ENCODE peak calls at places on chromosomes 11 and 22, in nine cellular contexts. C, M, Y, E, I, S, X, P and G are unnamed samples.

GRCh38 chr22:31087744-31088215 is 6.7 kb downstream of the SMTN start:
- DNase-seq in C (no peak), M (no peak), Y (no peak), E (no peak), I (no peak), S (no peak), X (no peak), P (no peak), G (no peak)

GRCh38 chr11:124233376-124233775 is 7.5 kb upstream of the OR8G1 start:
- DNase-seq in C (no peak), M (no peak), Y (no peak), E (no peak), I (no peak), S (no peak), X (no peak), P (no peak), G (no peak)

GRCh38 chr11:103709366-103709765 is 327.1 kb upstream of the DDI1 start:
- DNase-seq in C (no peak), M (no peak), Y (no peak), E (no peak), I (no peak), S (no peak), X (no peak), P (no peak), G (no peak)

GRCh38 chr11:33930317-33931021 is 38.6 kb upstream of the LMO2 start:
- DNase-seq in C (peak; percentile 62), M (no peak), Y (no peak), E (no peak), I (no peak), S (no peak), X (no peak), P (no peak), G (peak; percentile 50)

GRCh38 chr11:104165014-104165413 is 1.1 kb upstream of the PDGFD start:
- DNase-seq in C (no peak), M (no peak), Y (no peak), E (no peak), I (no peak), S (no peak), X (no peak), P (no peak), G (no peak)

GRCh38 chr11:35357893-35358292 is 61.5 kb downstream of the SLC1A2 start:
- DNase-seq in C (no peak), M (no peak), Y (no peak), E (no peak), I (no peak), S (no peak), X (no peak), P (no peak), G (no peak)

GRCh38 chr22:34592341-34592740 is 473.6 kb upstream of the ISX start:
- DNase-seq in C (no peak), M (no peak), Y (no peak), E (no peak), I (no peak), S (no peak), X (no peak), P (no peak), G (no peak)

GRCh38 chr11:67466962-67467771 is 1.9 kb downstream of the TMEM134 start:
- DNase-seq in C (no peak), M (no peak), Y (no peak), E (no peak), I (no peak), S (no peak), X (no peak), P (no peak), G (no peak)

GRCh38 chr11:88553204-88553603 is 215.7 kb upstream of the CTSC start:
- DNase-seq in C (no peak), M (no peak), Y (no peak), E (no peak), I (no peak), S (no peak), X (no peak), P (no peak), G (no peak)

GRCh38 chr22:28574159-28574788 is 105.4 kb downstream of the TTC28 start:
- DNase-seq in C (no peak), M (no peak), Y (no peak), E (no peak), I (no peak), S (no peak), X (no peak), P (no peak), G (no peak)

GRCh38 chr11:10524471-10524870 is 16.5 kb downstream of the RNF141 start:
- DNase-seq in C (no peak), M (no peak), Y (no peak), E (no peak), I (no peak), S (no peak), X (no peak), P (no peak), G (no peak)

GRCh38 chr11:73252577-73253191 is 19.5 kb upstream of the P2RY6 start:
- DNase-seq in C (peak; percentile 60), M (peak; percentile 58), Y (peak; percentile 13), E (no peak), I (no peak), S (no peak), X (peak; percentile 20), P (no peak), G (no peak)

GRCh38 chr11:13338437-13339069 is 61.0 kb downstream of the BMAL1 start:
- DNase-seq in C (no peak), M (peak; percentile 89), Y (no peak), E (no peak), I (no peak), S (no peak), X (no peak), P (peak; percentile 14), G (peak; percentile 44)

GRCh38 chr11:3123761-3124733 is 41.1 kb downstream of the OSBPL5 start:
- DNase-seq in C (peak; percentile 28), M (peak; percentile 70), Y (peak; percentile 67), E (peak; percentile 71), I (no peak), S (peak; percentile 30), X (no peak), P (no peak), G (peak; percentile 96)

GRCh38 chr22:44464000-44464399 is 34.0 kb downstream of the RTL6 start:
- DNase-seq in C (no peak), M (no peak), Y (no peak), E (no peak), I (no peak), S (no peak), X (no peak), P (no peak), G (no peak)

GRCh38 chr11:115769891-115770290 is 265.7 kb upstream of the CADM1 start:
- DNase-seq in C (no peak), M (no peak), Y (no peak), E (no peak), I (no peak), S (no peak), X (no peak), P (no peak), G (no peak)

GRCh38 chr22:45602004-45602733 is 69.5 kb upstream of the ATXN10 start:
- DNase-seq in C (no peak), M (no peak), Y (no peak), E (no peak), I (no peak), S (no peak), X (no peak), P (no peak), G (no peak)

DNA sequence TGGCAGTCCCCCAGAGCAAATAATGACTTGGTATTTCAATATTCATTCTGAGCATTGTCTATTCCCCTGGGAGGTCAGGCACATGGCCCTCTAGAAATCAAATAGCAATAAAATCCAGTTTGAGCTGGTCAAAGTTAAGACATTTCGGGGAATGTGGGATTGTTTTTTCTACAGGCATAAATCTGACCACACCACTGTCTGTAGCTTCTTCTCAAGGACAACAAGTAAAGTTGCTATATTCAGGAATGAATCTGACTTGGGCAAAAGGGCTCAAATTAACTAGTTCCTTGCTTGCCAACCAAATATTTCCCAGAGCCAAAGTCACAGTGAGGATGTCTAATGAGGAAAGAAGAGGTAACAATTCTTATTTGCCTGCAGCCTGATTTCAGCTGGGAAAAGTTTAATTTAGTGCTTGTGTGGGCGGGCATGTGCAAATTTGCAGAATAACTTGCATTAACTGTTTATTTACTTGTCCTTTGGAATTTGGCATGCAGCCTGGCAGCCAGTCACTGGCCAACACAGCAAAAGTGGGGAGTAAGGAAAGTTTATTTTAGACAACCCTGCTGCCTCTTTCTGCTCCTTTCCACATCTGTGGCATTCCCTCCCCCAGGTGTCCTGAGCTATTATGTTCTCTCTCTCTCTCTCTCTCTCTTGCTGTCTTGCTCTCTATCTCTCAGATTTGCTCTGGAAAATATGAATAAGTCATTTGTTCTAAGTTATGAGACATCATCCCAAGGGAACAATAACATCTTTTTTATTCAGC is 51.2 kb upstream of the ARHGAP20 start:
- DNase-seq in C (no peak), M (no peak), Y (peak; percentile 74), E (peak; percentile 89), I (peak; percentile 3), S (no peak), X (no peak), P (no peak), G (peak; percentile 63)
- H3K27ac ChIP-seq in C (no peak overlapping the region), M (no peak overlapping the region), Y (peak overlapping the region; percentile 27), E (peak overlapping the region; percentile 20), I (no peak overlapping the region), S (no peak overlapping the region), X (no peak overlapping the region), P (no peak overlapping the region), G (no peak overlapping the region)

GRCh38 chr11:20068691-20069090 is 91.6 kb downstream of the DBX1 start:
- DNase-seq in C (peak; percentile 20), M (no peak), Y (no peak), E (no peak), I (no peak), S (no peak), X (no peak), P (no peak), G (no peak)
- H3K27ac ChIP-seq in C (no peak overlapping the region), M (no peak overlapping the region), Y (no peak overlapping the region), E (no peak overlapping the region), I (no peak overlapping the region), S (no peak overlapping the region), X (no peak overlapping the region), P (no peak overlapping the region), G (peak overlapping the region; percentile 22)

GRCh38 chr11:1807628-1807995 is 27.2 kb upstream of the SYT8 start:
- DNase-seq in C (no peak), M (peak; percentile 32), Y (no peak), E (no peak), I (no peak), S (no peak), X (no peak), P (peak; percentile 44), G (no peak)
- H3K27ac ChIP-seq in C (no peak overlapping the region), M (no peak overlapping the region), Y (no peak overlapping the region), E (no peak overlapping the region), I (no peak overlapping the region), S (no peak overlapping the region), X (no peak overlapping the region), P (no peak overlapping the region), G (no peak overlapping the region)

DNA sequence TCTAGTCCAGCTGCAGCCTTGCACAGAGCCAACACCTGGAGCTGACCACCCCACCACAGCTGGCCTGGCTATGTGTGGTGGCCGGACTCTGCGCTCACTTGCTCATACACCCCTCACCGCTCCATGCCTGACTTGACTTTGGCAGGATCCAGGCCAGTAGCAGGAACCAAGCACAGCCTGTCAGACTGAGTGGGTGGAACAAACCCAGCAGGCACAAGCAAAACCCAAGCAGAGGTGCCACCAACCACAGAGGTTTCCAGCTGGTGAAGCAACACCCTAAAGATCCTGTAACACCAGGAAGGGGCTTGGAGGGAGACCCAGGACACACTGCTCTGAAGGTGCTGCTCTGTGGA is 44.9 kb upstream of the WNT11 start:
- DNase-seq in C (no peak), M (no peak), Y (no peak), E (no peak), I (no peak), S (no peak), X (no peak), P (no peak), G (no peak)
- H3K27ac ChIP-seq in C (no peak overlapping the region), M (no peak overlapping the region), Y (no peak overlapping the region), E (no peak overlapping the region), I (no peak overlapping the region), S (no peak overlapping the region), X (no peak overlapping the region), P (no peak overlapping the region), G (no peak overlapping the region)